ENCODE peak calls at places on chromosomes 5 and 9, in six cellular contexts. One of them, this sample, is unnamed.

GRCh38 chr5:86909461-86909881 is 291.7 kb downstream of the COX7C start:
- DNase-seq in upper lobe of left lung: no peak
- DNase-seq in H1: no peak
- DNase-seq in prostate gland: no peak
- DNase-seq in GM12878: no peak
- DNase-seq in sigmoid colon: no peak
- DNase-seq in this sample: no peak

GRCh38 chr5:42756630-42757601 is at the start of gene CCDC152:
- DNase-seq in H1: peak
- DNase-seq in sigmoid colon: no peak
- DNase-seq in upper lobe of left lung: peak
- DNase-seq in GM12878: no peak
- DNase-seq in prostate gland: no peak
- DNase-seq in this sample: no peak

GRCh38 chr9:114757984-114758383 is 47.9 kb downstream of the TNFSF15 start:
- DNase-seq in GM12878: no peak
- DNase-seq in sigmoid colon: no peak
- DNase-seq in H1: no peak
- DNase-seq in prostate gland: no peak
- DNase-seq in upper lobe of left lung: no peak
- DNase-seq in this sample: no peak

GRCh38 chr9:87685871-87686519 is 39.9 kb upstream of the CTSL start:
- DNase-seq in sigmoid colon: no peak
- DNase-seq in prostate gland: no peak
- DNase-seq in H1: no peak
- DNase-seq in upper lobe of left lung: no peak
- DNase-seq in GM12878: no peak
- DNase-seq in this sample: no peak

GRCh38 chr9:72952914-72953313 is at the start of gene ALDH1A1:
- DNase-seq in GM12878: no peak
- DNase-seq in upper lobe of left lung: no peak
- DNase-seq in prostate gland: peak
- DNase-seq in sigmoid colon: no peak
- DNase-seq in H1: no peak
- DNase-seq in this sample: no peak

GRCh38 chr5:175848676-175849075 is 22.7 kb upstream of the CPLX2 start:
- DNase-seq in H1: no peak
- DNase-seq in GM12878: no peak
- DNase-seq in upper lobe of left lung: no peak
- DNase-seq in sigmoid colon: no peak
- DNase-seq in prostate gland: no peak
- DNase-seq in this sample: no peak

GRCh38 chr5:55172051-55172899 is 702 bp downstream of the CDC20B start:
- DNase-seq in H1: no peak
- DNase-seq in sigmoid colon: peak
- DNase-seq in upper lobe of left lung: no peak
- DNase-seq in prostate gland: peak
- DNase-seq in GM12878: peak
- DNase-seq in this sample: no peak

GRCh38 chr5:157219491-157220271 is 39.0 kb downstream of the ITK start:
- DNase-seq in sigmoid colon: no peak
- DNase-seq in H1: no peak
- DNase-seq in prostate gland: no peak
- DNase-seq in upper lobe of left lung: no peak
- DNase-seq in GM12878: peak
- DNase-seq in this sample: no peak

GRCh38 chr5:53917095-53917494 is 356.7 kb downstream of the NDUFS4 start:
- DNase-seq in prostate gland: no peak
- DNase-seq in upper lobe of left lung: no peak
- DNase-seq in sigmoid colon: no peak
- DNase-seq in GM12878: no peak
- DNase-seq in H1: no peak
- DNase-seq in this sample: no peak

DNA sequence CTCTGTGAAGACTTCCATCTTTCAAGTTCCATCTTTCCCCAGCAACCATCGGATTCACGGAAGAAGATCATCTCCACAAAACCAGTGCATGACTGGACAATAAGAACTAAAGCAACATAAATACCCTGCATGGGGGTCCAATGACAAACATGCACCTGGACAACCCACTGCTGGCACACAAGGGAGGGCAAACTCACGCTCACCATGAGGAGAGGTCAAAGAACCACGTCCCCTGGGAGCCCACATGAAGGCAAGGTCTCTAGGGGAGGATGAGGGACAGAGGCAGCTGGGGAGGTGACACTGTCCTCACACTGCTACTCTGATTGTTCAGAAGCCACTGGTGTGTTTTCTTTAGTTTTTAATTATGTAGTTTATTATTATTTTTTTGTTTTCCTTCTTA is 190.8 kb downstream of the MED10 start:
- DNase-seq in prostate gland: no peak
- DNase-seq in upper lobe of left lung: no peak
- DNase-seq in H1: no peak
- DNase-seq in GM12878: no peak
- DNase-seq in sigmoid colon: no peak
- DNase-seq in this sample: no peak
- H3K4me3 ChIP-seq in prostate gland: no peak
- H3K4me3 ChIP-seq in upper lobe of left lung: no peak
- H3K4me3 ChIP-seq in H1: no peak
- H3K4me3 ChIP-seq in GM12878: no peak
- H3K4me3 ChIP-seq in sigmoid colon: no peak
- H3K4me3 ChIP-seq in this sample: no peak

GRCh38 chr9:131274674-131275331 is 1.5 kb downstream of the FAM78A start:
- DNase-seq in H1: no peak
- DNase-seq in upper lobe of left lung: peak
- DNase-seq in prostate gland: no peak
- DNase-seq in GM12878: no peak
- DNase-seq in sigmoid colon: no peak
- DNase-seq in this sample: no peak
- TF ChIP-seq POLR2AphosphoS5 in H1: no peak
- TF ChIP-seq POLR2AphosphoS5 in upper lobe of left lung: no peak
- TF ChIP-seq POLR2AphosphoS5 in prostate gland: no peak
- TF ChIP-seq POLR2AphosphoS5 in GM12878: no peak
- TF ChIP-seq POLR2AphosphoS5 in sigmoid colon: no peak
- TF ChIP-seq POLR2AphosphoS5 in this sample: no peak

DNA sequence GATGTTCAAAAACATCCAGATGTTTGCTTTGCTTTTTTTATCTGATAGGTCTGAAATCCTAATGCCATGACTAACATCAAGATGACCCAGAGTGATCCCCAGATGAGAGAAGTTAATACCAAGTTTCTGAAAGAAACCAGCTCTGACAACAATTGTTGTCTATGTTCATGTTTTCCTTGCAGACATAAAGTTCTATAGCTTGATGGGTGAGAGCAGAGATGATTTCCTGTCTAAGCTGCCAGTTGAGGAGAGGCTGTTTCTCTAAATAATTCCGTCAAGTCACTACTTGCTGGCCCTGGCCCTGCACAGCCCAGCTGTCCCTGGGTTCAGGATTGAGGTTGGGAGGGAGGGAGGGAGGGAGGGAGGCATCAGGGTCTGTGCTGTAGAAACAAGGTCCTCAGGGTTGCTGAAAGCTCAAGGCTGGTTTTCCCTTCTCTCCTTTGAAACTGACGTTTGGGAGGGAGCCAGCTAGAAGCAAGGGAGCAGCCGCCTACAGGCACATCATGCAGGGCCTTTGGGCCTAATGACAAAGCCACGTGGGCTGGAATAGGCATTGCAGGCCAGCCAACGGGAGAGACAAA is 3.9 kb downstream of the SPARC start:
- DNase-seq in prostate gland: no peak
- DNase-seq in H1: no peak
- DNase-seq in upper lobe of left lung: no peak
- DNase-seq in GM12878: no peak
- DNase-seq in sigmoid colon: no peak
- DNase-seq in this sample: no peak
- TF ChIP-seq POLR2A in prostate gland: no peak
- TF ChIP-seq POLR2A in H1: no peak
- TF ChIP-seq POLR2A in upper lobe of left lung: no peak
- TF ChIP-seq POLR2A in GM12878: no peak
- TF ChIP-seq POLR2A in sigmoid colon: no peak
- TF ChIP-seq POLR2A in this sample: no peak

GRCh38 chr9:137243626-137244485 is 2.8 kb downstream of the TUBB4B start:
- DNase-seq in sigmoid colon: no peak
- DNase-seq in H1: peak
- DNase-seq in prostate gland: no peak
- DNase-seq in upper lobe of left lung: peak
- DNase-seq in GM12878: no peak
- DNase-seq in this sample: no peak
- H3K4me3 ChIP-seq in sigmoid colon: no peak
- H3K4me3 ChIP-seq in H1: no peak
- H3K4me3 ChIP-seq in prostate gland: no peak
- H3K4me3 ChIP-seq in upper lobe of left lung: no peak
- H3K4me3 ChIP-seq in GM12878: no peak
- H3K4me3 ChIP-seq in this sample: no peak

GRCh38 chr5:163504091-163504931 is 1.1 kb upstream of the MAT2B start:
- DNase-seq in sigmoid colon: peak
- DNase-seq in prostate gland: peak
- DNase-seq in H1: no peak
- DNase-seq in upper lobe of left lung: no peak
- DNase-seq in GM12878: no peak
- DNase-seq in this sample: peak
- TF ChIP-seq POLR2AphosphoS5 in sigmoid colon: no peak
- TF ChIP-seq POLR2AphosphoS5 in prostate gland: peak
- TF ChIP-seq POLR2AphosphoS5 in H1: peak
- TF ChIP-seq POLR2AphosphoS5 in upper lobe of left lung: peak
- TF ChIP-seq POLR2AphosphoS5 in GM12878: no peak
- TF ChIP-seq POLR2AphosphoS5 in this sample: peak

GRCh38 chr5:61162010-61162831 is at the start of gene SMIM15:
- DNase-seq in H1: peak
- DNase-seq in sigmoid colon: peak
- DNase-seq in prostate gland: peak
- DNase-seq in GM12878: peak
- DNase-seq in upper lobe of left lung: peak
- DNase-seq in this sample: peak
- TF ChIP-seq POLR2A in H1: peak
- TF ChIP-seq POLR2A in sigmoid colon: peak
- TF ChIP-seq POLR2A in prostate gland: peak
- TF ChIP-seq POLR2A in GM12878: peak
- TF ChIP-seq POLR2A in upper lobe of left lung: no peak
- TF ChIP-seq POLR2A in this sample: peak

GRCh38 chr9:133784731-133785561 is 46.8 kb upstream of the SARDH start:
- DNase-seq in prostate gland: no peak
- DNase-seq in upper lobe of left lung: peak
- DNase-seq in GM12878: no peak
- DNase-seq in sigmoid colon: no peak
- DNase-seq in H1: no peak
- DNase-seq in this sample: no peak

GRCh38 chr9:133787749-133788015 is 49.5 kb upstream of the SARDH start:
- DNase-seq in upper lobe of left lung: peak
- DNase-seq in prostate gland: no peak
- DNase-seq in GM12878: peak
- DNase-seq in H1: peak
- DNase-seq in sigmoid colon: no peak
- DNase-seq in this sample: no peak

GRCh38 chr9:133786936-133787748 is 49.0 kb upstream of the SARDH start:
- DNase-seq in prostate gland: no peak
- DNase-seq in sigmoid colon: no peak
- DNase-seq in upper lobe of left lung: peak
- DNase-seq in GM12878: no peak
- DNase-seq in H1: no peak
- DNase-seq in this sample: no peak

GRCh38 chr9:133785753-133786370 is 47.7 kb upstream of the SARDH start:
- DNase-seq in upper lobe of left lung: no peak
- DNase-seq in sigmoid colon: no peak
- DNase-seq in prostate gland: no peak
- DNase-seq in GM12878: no peak
- DNase-seq in H1: no peak
- DNase-seq in this sample: no peak

GRCh38 chr9:133786371-133786753 is 48.2 kb upstream of the SARDH start:
- DNase-seq in prostate gland: no peak
- DNase-seq in sigmoid colon: no peak
- DNase-seq in H1: no peak
- DNase-seq in upper lobe of left lung: peak
- DNase-seq in GM12878: peak
- DNase-seq in this sample: no peak
- H3K4me3 ChIP-seq in prostate gland: no peak
- H3K4me3 ChIP-seq in sigmoid colon: no peak
- H3K4me3 ChIP-seq in H1: no peak
- H3K4me3 ChIP-seq in upper lobe of left lung: no peak
- H3K4me3 ChIP-seq in GM12878: peak
- H3K4me3 ChIP-seq in this sample: no peak

DNA sequence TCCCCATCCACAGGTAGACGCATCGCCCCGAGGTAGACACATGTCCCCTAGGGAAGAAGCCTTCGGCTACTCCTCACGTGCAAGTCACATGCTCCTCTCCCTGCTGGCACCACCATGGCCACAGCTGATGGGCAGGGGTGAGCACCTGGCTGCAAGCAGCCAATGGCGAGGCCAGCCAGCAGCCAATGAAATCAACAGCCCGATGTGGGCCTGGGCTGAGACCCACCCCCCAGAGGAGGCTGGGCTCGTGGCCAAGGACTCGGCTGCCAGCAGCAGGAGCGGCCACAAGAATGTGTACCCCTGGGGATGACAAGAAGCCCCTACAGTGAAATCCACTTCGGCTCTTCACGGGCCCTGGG is 21.9 kb upstream of the PTGES start:
- DNase-seq in GM12878: no peak
- DNase-seq in H1: peak
- DNase-seq in upper lobe of left lung: peak
- DNase-seq in sigmoid colon: no peak
- DNase-seq in prostate gland: no peak
- DNase-seq in this sample: no peak
- TF ChIP-seq POLR2AphosphoS5 in GM12878: no peak
- TF ChIP-seq POLR2AphosphoS5 in H1: no peak
- TF ChIP-seq POLR2AphosphoS5 in upper lobe of left lung: no peak
- TF ChIP-seq POLR2AphosphoS5 in sigmoid colon: no peak
- TF ChIP-seq POLR2AphosphoS5 in prostate gland: no peak
- TF ChIP-seq POLR2AphosphoS5 in this sample: no peak